ENCODE peak calls at places on chromosomes 7 and 10, in eight cellular contexts. C is Panc1, V is HCT116, G is endothelial cell of umbilical vein, B is upper lobe of left lung, E is breast epithelium, N is SK-N-SH, I is prostate gland. Z is an unnamed sample.

GRCh38 chr7:158083526-158084310 is 503.9 kb downstream of the PTPRN2 start:
- DNase-seq in C (no peak), V (no peak), G (no peak), B (no peak), E (no peak), N (no peak), I (no peak), Z (no peak)

GRCh38 chr7:157432541-157432956 is 95.7 kb downstream of the DNAJB6 start:
- DNase-seq in C (peak; percentile 13), V (peak; percentile 46), G (no peak), B (no peak), E (no peak), N (peak; percentile 81), I (peak; percentile 43), Z (peak; percentile 28)

GRCh38 chr7:45217358-45217757 is 59.8 kb downstream of the RAMP3 start:
- DNase-seq in C (no peak), V (no peak), G (no peak), B (no peak), E (no peak), N (peak; percentile 65), I (no peak), Z (no peak)

GRCh38 chr10:8499752-8500390 is 445.4 kb downstream of the GATA3 start:
- DNase-seq in C (no peak), V (no peak), G (no peak), B (no peak), E (no peak), N (no peak), I (no peak), Z (no peak)

GRCh38 chr7:106486331-106486730 is 174.6 kb downstream of the CCDC71L start:
- DNase-seq in C (no peak), V (no peak), G (no peak), B (no peak), E (no peak), N (no peak), I (no peak), Z (no peak)

GRCh38 chr10:35933940-35934636 is 292.0 kb upstream of the FZD8 start:
- DNase-seq in C (no peak), V (no peak), G (no peak), B (no peak), E (no peak), N (no peak), I (no peak), Z (no peak)

GRCh38 chr10:92789826-92790225 is 58.5 kb upstream of the EXOC6 start:
- DNase-seq in C (no peak), V (no peak), G (no peak), B (no peak), E (no peak), N (no peak), I (no peak), Z (no peak)

GRCh38 chr10:28426392-28427159 is 106.3 kb upstream of the WAC start:
- DNase-seq in C (no peak), V (no peak), G (no peak), B (no peak), E (no peak), N (no peak), I (no peak), Z (no peak)

GRCh38 chr7:133582766-133583523 is 330.1 kb downstream of the EXOC4 start:
- DNase-seq in C (no peak), V (no peak), G (peak; percentile 80), B (no peak), E (no peak), N (no peak), I (no peak), Z (no peak)

GRCh38 chr7:44221231-44221791 is 20.5 kb downstream of the YKT6 start:
- DNase-seq in C (no peak), V (no peak), G (no peak), B (peak; percentile 76), E (no peak), N (peak; percentile 79), I (no peak), Z (no peak)

GRCh38 chr7:118289476-118289875 is 65.0 kb downstream of the ANKRD7 start:
- DNase-seq in C (no peak), V (no peak), G (no peak), B (no peak), E (no peak), N (no peak), I (no peak), Z (no peak)

GRCh38 chr10:110456523-110457091 is 41.1 kb upstream of the DUSP5 start:
- DNase-seq in C (no peak), V (no peak), G (no peak), B (no peak), E (peak; percentile 36), N (no peak), I (no peak), Z (no peak)

GRCh38 chr10:13727574-13727973 is 140.8 kb downstream of the PRPF18 start:
- DNase-seq in C (no peak), V (no peak), G (no peak), B (no peak), E (no peak), N (no peak), I (no peak), Z (no peak)

GRCh38 chr7:1468203-1468602 is 8.9 kb upstream of the MICALL2 start:
- DNase-seq in C (no peak), V (no peak), G (no peak), B (no peak), E (no peak), N (no peak), I (no peak), Z (no peak)

GRCh38 chr10:76558586-76558985 is 1079.0 kb downstream of the KCNMA1 start:
- DNase-seq in C (no peak), V (no peak), G (no peak), B (no peak), E (no peak), N (no peak), I (no peak), Z (peak; percentile 32)

GRCh38 chr10:106795619-106796018 is 368.9 kb downstream of the SORCS1 start:
- DNase-seq in C (no peak), V (no peak), G (no peak), B (no peak), E (no peak), N (peak; percentile 51), I (no peak), Z (peak; percentile 19)

GRCh38 chr10:129891806-129892205 is 72.3 kb downstream of the EBF3 start:
- DNase-seq in C (no peak), V (no peak), G (no peak), B (no peak), E (no peak), N (no peak), I (no peak), Z (no peak)
- TF ChIP-seq POLR2AphosphoS5 in C (no peak), V (no peak), G (no peak), B (no peak), E (no peak), N (no peak), I (no peak), Z (no peak)

GRCh38 chr10:118698421-118698820 is 56.3 kb downstream of the CACUL1 start:
- DNase-seq in C (no peak), V (peak; percentile 93), G (peak; percentile 71), B (no peak), E (no peak), N (peak; percentile 20), I (no peak), Z (peak; percentile 13)

GRCh38 chr10:118704711-118705110 is 50.1 kb downstream of the CACUL1 start:
- DNase-seq in C (no peak), V (no peak), G (no peak), B (peak; percentile 47), E (no peak), N (no peak), I (no peak), Z (no peak)

GRCh38 chr10:118701529-118702323 is 53.0 kb downstream of the CACUL1 start:
- DNase-seq in C (no peak), V (no peak), G (no peak), B (no peak), E (no peak), N (no peak), I (no peak), Z (no peak)
- H3K4me1 ChIP-seq in C (no peaks in the 10 kb centered on the region), V (peaks cover 23% of the 10 kb centered on the region), G (peaks cover 24% of the 10 kb centered on the region), B (no peaks in the 10 kb centered on the region), E (no peaks in the 10 kb centered on the region), N (no peaks in the 10 kb centered on the region), I (no peaks in the 10 kb centered on the region), Z (no peaks in the 10 kb centered on the region)

GRCh38 chr7:26857170-26857533 is 7.2 kb downstream of the SKAP2 start:
- DNase-seq in C (no peak), V (no peak), G (no peak), B (peak; percentile 20), E (no peak), N (no peak), I (no peak), Z (no peak)

GRCh38 chr7:26855421-26855820 is 9.0 kb downstream of the SKAP2 start:
- DNase-seq in C (no peak), V (no peak), G (peak; percentile 63), B (no peak), E (no peak), N (no peak), I (no peak), Z (no peak)

GRCh38 chr7:26857534-26858228 is 6.7 kb downstream of the SKAP2 start:
- DNase-seq in C (no peak), V (no peak), G (peak; percentile 77), B (peak; percentile 24), E (peak; percentile 32), N (peak; percentile 13), I (no peak), Z (peak; percentile 38)

GRCh38 chr7:26854932-26855331 is 9.5 kb downstream of the SKAP2 start:
- DNase-seq in C (no peak), V (no peak), G (peak; percentile 60), B (no peak), E (no peak), N (no peak), I (no peak), Z (no peak)

GRCh38 chr7:26856481-26856880 is 7.9 kb downstream of the SKAP2 start:
- DNase-seq in C (no peak), V (no peak), G (peak; percentile 76), B (no peak), E (no peak), N (no peak), I (no peak), Z (no peak)
- H3K27ac ChIP-seq in C (peak overlapping the region; percentile 83), V (no peak overlapping the region), G (peak overlapping the region; percentile 15), B (peak overlapping the region; percentile 37), E (peak overlapping the region; percentile 77), N (no peak overlapping the region), I (no peak overlapping the region), Z (peak overlapping the region; percentile 75)

DNA sequence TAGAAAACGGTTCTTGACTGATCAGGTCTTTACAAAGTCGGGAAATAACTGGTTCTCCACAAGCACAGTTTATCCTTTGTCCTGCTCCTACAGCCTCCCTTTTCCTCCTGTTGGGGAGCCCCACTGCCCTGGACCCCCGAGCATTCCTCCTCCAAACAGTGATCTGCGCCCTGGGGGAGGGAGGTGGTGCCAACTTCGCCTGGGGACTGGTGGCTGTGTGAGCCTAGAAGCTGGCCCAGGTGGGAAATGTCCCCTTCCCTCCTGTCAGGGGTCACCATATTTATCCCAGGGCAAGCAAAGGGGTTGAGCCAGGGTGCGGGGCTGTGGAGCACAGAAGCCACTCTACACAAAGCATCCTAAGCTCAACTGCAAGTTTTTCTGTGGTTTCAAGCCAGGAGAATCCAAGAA is 5.2 kb downstream of the HMX3 start:
- DNase-seq in C (no peak), V (no peak), G (no peak), B (no peak), E (no peak), N (no peak), I (no peak), Z (no peak)
- TF ChIP-seq POLR2AphosphoS5 in C (no peak), V (no peak), G (no peak), B (no peak), E (no peak), N (no peak), I (no peak), Z (no peak)

GRCh38 chr10:72311667-72312066 is 37.9 kb downstream of the DDIT4 start:
- DNase-seq in C (no peak), V (no peak), G (no peak), B (no peak), E (no peak), N (no peak), I (no peak), Z (no peak)
- H3K4me1 ChIP-seq in C (peaks cover 51% of the 10 kb centered on the region), V (peaks cover 63% of the 10 kb centered on the region), G (peaks cover 41% of the 10 kb centered on the region), B (peaks cover 53% of the 10 kb centered on the region), E (peaks cover 17% of the 10 kb centered on the region), N (peaks cover 47% of the 10 kb centered on the region), I (peaks cover 15% of the 10 kb centered on the region), Z (peaks cover 52% of the 10 kb centered on the region)

Z was measured in transverse colon.